ENCODE peak calls at places on chromosomes 2 and 18, in six cellular contexts. Q is SHP77, T is EL, H is neural crest cell, F is caudate nucleus, Z is fibroblast of mammary gland. W is an unnamed sample.

GRCh38 chr18:78687736-78688135 is 291.9 kb upstream of the SALL3 start:
- DNase-seq in H (no peak), T (no peak), Q (no peak), Z (no peak), F (no peak), W (no peak)

GRCh38 chr2:204795156-204795555 is 249.9 kb downstream of the PARD3B start:
- DNase-seq in T (peak), Q (no peak), Z (peak), F (no peak), H (no peak), W (no peak)

GRCh38 chr2:161983896-161984295 is 90.1 kb downstream of the DPP4 start:
- DNase-seq in F (no peak), H (no peak), T (peak), Z (peak), Q (no peak), W (no peak)

GRCh38 chr2:53632714-53633113 is 134.9 kb upstream of the CHAC2 start:
- DNase-seq in F (no peak), T (peak), H (no peak), Q (peak), Z (peak), W (no peak)

GRCh38 chr2:218257390-218257981 is 3.3 kb upstream of the GPBAR1 start:
- DNase-seq in Q (no peak), Z (peak), T (peak), F (no peak), H (peak), W (peak)

GRCh38 chr2:101418704-101419663 is 31.7 kb upstream of the CREG2 start:
- DNase-seq in Z (peak), T (peak), F (no peak), Q (peak), H (peak), W (no peak)

GRCh38 chr2:164363646-164364045 is 257.6 kb downstream of the GRB14 start:
- DNase-seq in F (no peak), H (no peak), Q (no peak), Z (no peak), T (no peak), W (no peak)

GRCh38 chr2:112846056-112846455 is 9.5 kb upstream of the IL1B start:
- DNase-seq in Q (no peak), Z (no peak), F (no peak), H (no peak), T (no peak), W (no peak)

GRCh38 chr2:217789736-217790181 is 213.0 kb downstream of the TNS1 start:
- DNase-seq in H (no peak), Z (no peak), T (no peak), F (peak), Q (no peak), W (no peak)

GRCh38 chr2:225620227-225620626 is 220.7 kb downstream of the NYAP2 start:
- DNase-seq in H (no peak), Z (no peak), Q (no peak), T (no peak), F (no peak), W (no peak)

GRCh38 chr18:61738488-61738887 is 154.3 kb downstream of the RNF152 start:
- DNase-seq in Z (peak), F (no peak), Q (no peak), H (no peak), T (peak), W (peak)

GRCh38 chr2:192196451-192197194 is 1.9 kb upstream of the TMEFF2 start:
- DNase-seq in T (no peak), Q (no peak), F (peak), H (no peak), Z (no peak), W (no peak)

GRCh38 chr18:34773378-34773777 is 63.3 kb downstream of the DTNA start:
- DNase-seq in Q (no peak), T (peak), F (no peak), Z (peak), H (no peak), W (no peak)

GRCh38 chr2:96110621-96111256 is 5.6 kb downstream of the ADRA2B start:
- DNase-seq in Q (no peak), Z (no peak), F (no peak), T (no peak), H (no peak), W (no peak)

GRCh38 chr18:1017227-1017626 is 112.6 kb downstream of the ADCYAP1 start:
- DNase-seq in Z (no peak), F (no peak), H (no peak), Q (no peak), T (peak), W (no peak)

GRCh38 chr2:74985983-74986382 is 27.5 kb downstream of the POLE4 start:
- DNase-seq in Q (no peak), H (no peak), T (no peak), F (no peak), Z (no peak), W (no peak)

GRCh38 chr2:117702098-117702497 is 112.4 kb upstream of the DDX18 start:
- DNase-seq in F (no peak), Z (no peak), T (no peak), Q (no peak), H (no peak), W (no peak)

GRCh38 chr2:10141736-10142639 is 19.4 kb downstream of the RRM2 start:
- DNase-seq in H (no peak), T (no peak), Q (peak), Z (no peak), F (no peak), W (peak)

GRCh38 chr2:105177008-105177407 is 64.5 kb upstream of the GPR45 start:
- DNase-seq in T (no peak), Z (no peak), Q (no peak), F (no peak), H (no peak), W (no peak)

GRCh38 chr2:71615769-71616730 is 162.7 kb downstream of the DYSF start:
- DNase-seq in H (no peak), F (no peak), Q (no peak), T (no peak), Z (no peak), W (no peak)